ENCODE peak calls at places on chromosomes 5 and 9, in four cellular contexts. U is nucleus accumbens; O is stimulated activated CD4-positive, alpha-beta T cell treated with anti-CD3 and anti-CD28 coated beads, Interleukin-2, amount 100 ng/mL, for 48 hours; Q is AG20443. J is an unnamed sample.
A peak's percentile ranks its signal among the peaks of the same experiment; 100 is the strongest.

GRCh38 chr9:77945798-77946197 is 85.8 kb downstream of the GNAQ start:
- DNase-seq in U (no peak), O (no peak), Q (no peak), J (no peak)

GRCh38 chr9:99398241-99398640 is 176.2 kb downstream of the SEC61B start:
- DNase-seq in U (no peak), O (no peak), Q (no peak), J (no peak)

GRCh38 chr5:138975098-138975847 is 100.1 kb upstream of the LRRTM2 start:
- DNase-seq in U (no peak), O (no peak), Q (peak; percentile 79), J (peak; percentile 70)

GRCh38 chr9:121692606-121693505 is 41.4 kb downstream of the DAB2IP start:
- DNase-seq in U (no peak), O (no peak), Q (peak; percentile 70), J (no peak)

GRCh38 chr9:95036676-95037075 is 280.8 kb downstream of the FANCC start:
- DNase-seq in U (no peak), O (no peak), Q (no peak), J (peak; percentile 76)

GRCh38 chr5:123755587-123756324 is 243.8 kb downstream of the CSNK1G3 start:
- DNase-seq in U (no peak), O (no peak), Q (peak; percentile 36), J (peak; percentile 17)

GRCh38 chr5:37738057-37738691 is 101.7 kb downstream of the GDNF start:
- DNase-seq in U (no peak), O (no peak), Q (peak; percentile 52), J (no peak)

GRCh38 chr9:85118990-85119755 is 449.6 kb downstream of the NTRK2 start:
- DNase-seq in U (no peak), O (no peak), Q (no peak), J (no peak)

GRCh38 chr9:129722913-129723312 is 29.9 kb downstream of the PTGES start:
- DNase-seq in U (no peak), O (no peak), Q (no peak), J (no peak)

GRCh38 chr9:133456409-133456808 is 3.4 kb upstream of the CACFD1 start:
- DNase-seq in U (no peak), O (no peak), Q (no peak), J (no peak)

GRCh38 chr9:136219276-136219675 is 14.3 kb upstream of the LHX3 start:
- DNase-seq in U (no peak), O (no peak), Q (no peak), J (no peak)

GRCh38 chr9:135960328-135961276 is 571 bp downstream of the UBAC1 start:
- DNase-seq in U (no peak), O (no peak), Q (peak; percentile 68), J (no peak)

GRCh38 chr5:124660229-124661093 is 86.0 kb downstream of the ZNF608 start:
- DNase-seq in U (no peak), O (no peak), Q (no peak), J (no peak)

GRCh38 chr9:93918071-93918470 is 37.1 kb downstream of the BARX1 start:
- DNase-seq in U (no peak), O (no peak), Q (no peak), J (no peak)

GRCh38 chr5:177462021-177462670 is 11.3 kb downstream of the DBN1 start:
- DNase-seq in U (no peak), O (no peak), Q (no peak), J (no peak)

GRCh38 chr9:109476781-109477268 is 21.3 kb downstream of the PTPN3 start:
- DNase-seq in U (no peak), O (no peak), Q (no peak), J (no peak)

GRCh38 chr5:135242496-135243193 is 156.4 kb downstream of the MACROH2A1 start:
- DNase-seq in U (no peak), O (no peak), Q (peak; percentile 62), J (peak; percentile 66)

GRCh38 chr5:54873696-54874095 is 111.7 kb downstream of the ESM1 start:
- DNase-seq in U (no peak), O (no peak), Q (no peak), J (no peak)

GRCh38 chr9:29966247-29966646 is 2393.0 kb upstream of the C9orf72 start:
- DNase-seq in U (no peak), O (no peak), Q (no peak), J (no peak)

GRCh38 chr5:21806943-21807342 is 1046.2 kb downstream of the CDH12 start:
- DNase-seq in U (no peak), O (no peak), Q (no peak), J (no peak)

GRCh38 chr5:68369436-68370125 is 154.0 kb downstream of the PIK3R1 start:
- DNase-seq in U (no peak), O (peak; percentile 47), Q (no peak), J (no peak)

GRCh38 chr5:154288145-154288544 is 97.6 kb downstream of the GALNT10 start:
- DNase-seq in U (peak; percentile 12), O (no peak), Q (peak; percentile 63), J (peak; percentile 60)

GRCh38 chr5:171619744-171620143 is 165.9 kb upstream of the SMIM23 start:
- DNase-seq in U (no peak), O (no peak), Q (no peak), J (no peak)

GRCh38 chr9:16639644-16640043 is 230.8 kb downstream of the BNC2 start:
- DNase-seq in U (no peak), O (no peak), Q (no peak), J (no peak)

GRCh38 chr5:135833521-135833920 is 942 bp upstream of the SLC25A48 start:
- DNase-seq in U (no peak), O (no peak), Q (peak; percentile 8), J (no peak)

GRCh38 chr5:108028883-108029282 is 353.0 kb downstream of the FBXL17 start:
- DNase-seq in U (no peak), O (no peak), Q (no peak), J (no peak)